ENCODE peak calls at places on chromosomes 6 and 20, in five cellular contexts. One of them, this sample, is unnamed.

GRCh38 chr6:111030008-111031006 is 48.5 kb downstream of the RPF2 start:
- DNase-seq in Daoy: no peak
- DNase-seq in M059J: no peak
- DNase-seq in COR-L47: no peak
- DNase-seq in non-pigmented ciliary epithelial cell: no peak
- DNase-seq in this sample: no peak

GRCh38 chr6:13409991-13410390 is 77.4 kb downstream of the GFOD1 start:
- DNase-seq in Daoy: no peak
- DNase-seq in M059J: no peak
- DNase-seq in COR-L47: no peak
- DNase-seq in non-pigmented ciliary epithelial cell: no peak
- DNase-seq in this sample: no peak

GRCh38 chr6:44652551-44652950 is 265.0 kb downstream of the CDC5L start:
- DNase-seq in Daoy: no peak
- DNase-seq in M059J: peak; percentile 75
- DNase-seq in COR-L47: no peak
- DNase-seq in non-pigmented ciliary epithelial cell: no peak
- DNase-seq in this sample: no peak

GRCh38 chr6:156924241-156924640 is 147.1 kb downstream of the ARID1B start:
- DNase-seq in Daoy: no peak
- DNase-seq in M059J: no peak
- DNase-seq in COR-L47: no peak
- DNase-seq in non-pigmented ciliary epithelial cell: no peak
- DNase-seq in this sample: no peak

GRCh38 chr6:89284081-89284480 is 31.0 kb downstream of the GABRR2 start:
- DNase-seq in Daoy: no peak
- DNase-seq in M059J: no peak
- DNase-seq in COR-L47: no peak
- DNase-seq in non-pigmented ciliary epithelial cell: no peak
- DNase-seq in this sample: no peak

GRCh38 chr20:42506397-42506796 is 683.3 kb downstream of the PTPRT start:
- DNase-seq in Daoy: no peak
- DNase-seq in M059J: no peak
- DNase-seq in COR-L47: no peak
- DNase-seq in non-pigmented ciliary epithelial cell: no peak
- DNase-seq in this sample: no peak

GRCh38 chr6:34039943-34040342 is 105.9 kb downstream of the GRM4 start:
- DNase-seq in Daoy: no peak
- DNase-seq in M059J: no peak
- DNase-seq in COR-L47: no peak
- DNase-seq in non-pigmented ciliary epithelial cell: no peak
- DNase-seq in this sample: no peak

GRCh38 chr6:144064402-144064830 is 31.0 kb downstream of the SF3B5 start:
- DNase-seq in Daoy: peak; percentile 31
- DNase-seq in M059J: peak; percentile 8
- DNase-seq in COR-L47: no peak
- DNase-seq in non-pigmented ciliary epithelial cell: no peak
- DNase-seq in this sample: no peak

GRCh38 chr6:53281518-53282215 is 67.1 kb downstream of the ELOVL5 start:
- DNase-seq in Daoy: no peak
- DNase-seq in M059J: no peak
- DNase-seq in COR-L47: no peak
- DNase-seq in non-pigmented ciliary epithelial cell: no peak
- DNase-seq in this sample: no peak

GRCh38 chr20:47600967-47601547 is 99.4 kb downstream of the NCOA3 start:
- DNase-seq in Daoy: no peak
- DNase-seq in M059J: no peak
- DNase-seq in COR-L47: no peak
- DNase-seq in non-pigmented ciliary epithelial cell: no peak
- DNase-seq in this sample: no peak

GRCh38 chr6:121733216-121733615 is 297.8 kb downstream of the GJA1 start:
- DNase-seq in Daoy: no peak
- DNase-seq in M059J: peak; percentile 37
- DNase-seq in COR-L47: no peak
- DNase-seq in non-pigmented ciliary epithelial cell: no peak
- DNase-seq in this sample: no peak

GRCh38 chr6:167212716-167213011 is 54.9 kb upstream of the GPR31 start:
- DNase-seq in Daoy: no peak
- DNase-seq in M059J: no peak
- DNase-seq in COR-L47: no peak
- DNase-seq in non-pigmented ciliary epithelial cell: no peak
- DNase-seq in this sample: no peak

GRCh38 chr6:14135865-14136539 is 18.4 kb downstream of the CD83 start:
- DNase-seq in Daoy: no peak
- DNase-seq in M059J: no peak
- DNase-seq in COR-L47: no peak
- DNase-seq in non-pigmented ciliary epithelial cell: no peak
- DNase-seq in this sample: no peak

GRCh38 chr6:147040041-147040440 is 164.2 kb upstream of the STXBP5 start:
- DNase-seq in Daoy: no peak
- DNase-seq in M059J: no peak
- DNase-seq in COR-L47: no peak
- DNase-seq in non-pigmented ciliary epithelial cell: no peak
- DNase-seq in this sample: no peak

GRCh38 chr6:144559865-144560603 is 274.9 kb downstream of the UTRN start:
- DNase-seq in Daoy: peak; percentile 39
- DNase-seq in M059J: peak; percentile 66
- DNase-seq in COR-L47: no peak
- DNase-seq in non-pigmented ciliary epithelial cell: peak; percentile 32
- DNase-seq in this sample: no peak

GRCh38 chr6:43492673-43493072 is 15.3 kb downstream of the TJAP1 start:
- DNase-seq in Daoy: no peak
- DNase-seq in M059J: no peak
- DNase-seq in COR-L47: no peak
- DNase-seq in non-pigmented ciliary epithelial cell: no peak
- DNase-seq in this sample: no peak

GRCh38 chr6:109182590-109182989 is 87.3 kb downstream of the CEP57L1 start:
- DNase-seq in Daoy: no peak
- DNase-seq in M059J: no peak
- DNase-seq in COR-L47: no peak
- DNase-seq in non-pigmented ciliary epithelial cell: no peak
- DNase-seq in this sample: no peak

This sample was measured in PC-3.